ENCODE peak calls at places on chromosomes 4 and X, in four cellular contexts. F is brain microvascular endothelial cell; H is astrocyte of the spinal cord; V is effector memory CD4-positive, alpha-beta T cell. L is an unnamed sample.
A peak's percentile ranks its signal among the peaks of the same experiment; 100 is the strongest.

GRCh38 chrX:10769696-10770619 is 149.6 kb upstream of the MID1 start:
- DNase-seq in H (peak; percentile 51), F (peak; percentile 36), V (no peak), L (peak; percentile 44)

GRCh38 chr4:41257257-41257900 is 651 bp downstream of the UCHL1 start:
- DNase-seq in F (peak; percentile 43), V (no peak), H (peak; percentile 48), L (peak; percentile 74)

GRCh38 chrX:80174925-80175574 is 160.5 kb downstream of the TBX22 start:
- DNase-seq in V (no peak), H (no peak), F (no peak), L (peak; percentile 73)

GRCh38 chr4:154189346-154189745 is 302.3 kb downstream of the DCHS2 start:
- DNase-seq in F (no peak), H (no peak), V (no peak), L (no peak)

GRCh38 chr4:105944535-105944934 is 49.3 kb downstream of the NPNT start:
- DNase-seq in F (peak; percentile 48), H (peak; percentile 59), V (no peak), L (peak; percentile 30)

GRCh38 chrX:115226929-115227328 is 7.0 kb downstream of the LRCH2 start:
- DNase-seq in H (peak; percentile 12), V (no peak), F (peak; percentile 7), L (no peak)

GRCh38 chrX:17859609-17860178 is 1.4 kb downstream of the RAI2 start:
- DNase-seq in H (no peak), F (no peak), V (no peak), L (no peak)

GRCh38 chr4:165248102-165248501 is 40.7 kb downstream of the KLHL2 start:
- DNase-seq in F (no peak), V (no peak), H (no peak), L (no peak)

GRCh38 chr4:25310066-25310824 is 2.3 kb upstream of the ZCCHC4 start:
- DNase-seq in H (no peak), V (no peak), F (no peak), L (no peak)

GRCh38 chr4:14084598-14084997 is 457.1 kb upstream of the BOD1L1 start:
- DNase-seq in H (no peak), F (no peak), V (no peak), L (no peak)

GRCh38 chrX:24999501-24999900 is 16.3 kb downstream of the ARX start:
- DNase-seq in F (no peak), H (no peak), V (no peak), L (no peak)
- H3K4me3 ChIP-seq in F (no peak overlapping the region), H (no peak overlapping the region), V (no peak overlapping the region), L (no peak overlapping the region)

DNA sequence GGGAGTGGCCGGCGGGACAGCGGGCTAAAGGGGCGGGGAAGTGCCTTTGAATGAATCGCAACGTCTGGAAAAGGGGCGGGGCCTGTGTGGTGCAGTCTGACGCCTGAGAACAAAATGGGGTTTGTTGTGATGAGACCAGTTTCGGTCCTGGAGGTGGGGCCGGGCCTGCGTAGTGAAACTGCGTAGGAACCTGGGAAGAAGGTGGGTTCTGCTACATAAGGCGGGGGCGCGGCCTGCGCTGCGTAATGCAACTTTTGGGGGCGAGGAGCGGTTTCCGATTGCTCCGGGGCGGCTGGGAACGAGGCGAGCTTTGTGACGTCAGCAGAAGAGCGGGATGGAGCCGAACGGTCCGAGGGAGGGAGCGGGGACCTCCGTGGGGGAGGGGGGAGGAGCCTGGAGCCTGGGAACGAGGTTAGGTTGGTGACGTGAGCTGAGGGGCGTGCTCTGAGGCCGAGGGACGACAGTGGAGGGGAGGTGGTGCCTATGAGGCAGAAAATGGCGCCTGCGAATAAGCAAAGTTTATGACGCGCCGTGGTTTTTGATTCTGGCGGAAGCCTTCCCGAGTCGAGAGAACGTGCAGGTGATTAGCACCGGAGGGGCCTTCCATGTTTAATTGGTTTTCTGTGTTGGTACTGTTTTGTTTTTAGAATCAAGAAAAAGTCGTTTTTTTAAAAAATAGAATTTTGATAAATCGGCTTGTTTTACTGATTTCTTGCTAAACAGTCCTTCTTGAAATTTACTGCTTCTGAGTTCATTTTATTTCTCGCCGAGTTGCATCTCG is 714 bp downstream of the USP11 start:
- DNase-seq in F (peak; percentile 97), V (peak; percentile 95), H (peak; percentile 98), L (peak; percentile 94)
- H3K4me3 ChIP-seq in F (peak overlapping the region; percentile 71), V (peak overlapping the region; percentile 69), H (peak overlapping the region; percentile 64), L (peak overlapping the region; percentile 89)

DNA sequence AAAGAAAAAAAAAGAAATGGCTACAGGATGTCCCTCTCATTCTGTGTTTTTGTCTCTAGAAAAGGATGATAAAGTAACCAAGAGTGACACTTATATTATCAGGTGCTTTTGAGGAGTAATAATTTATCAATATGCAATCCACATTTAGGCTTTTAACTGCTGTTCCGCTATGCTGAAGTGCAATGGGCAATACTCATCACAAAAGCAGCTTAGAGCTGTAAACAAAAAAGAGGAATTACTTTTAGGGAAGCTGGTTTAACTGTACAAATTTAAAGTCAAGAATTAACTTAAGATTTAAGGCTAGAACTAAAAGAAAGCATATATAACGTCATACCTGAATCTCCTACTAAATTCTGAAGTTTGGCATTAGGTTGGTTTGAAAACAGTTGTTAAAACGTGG is 93.5 kb upstream of the DDX3X start:
- DNase-seq in F (no peak), V (no peak), H (no peak), L (no peak)
- H3K4me3 ChIP-seq in F (no peak overlapping the region), V (no peak overlapping the region), H (no peak overlapping the region), L (no peak overlapping the region)

GRCh38 chrX:56231706-56232105 is 450 bp upstream of the KLF8 start:
- DNase-seq in V (no peak), F (no peak), H (no peak), L (no peak)
- H3K4me3 ChIP-seq in V (peak overlapping the region; percentile 44), F (no peak overlapping the region), H (no peak overlapping the region), L (no peak overlapping the region)

GRCh38 chrX:111200327-111200726 is 70.0 kb downstream of the CAPN6 start:
- DNase-seq in F (no peak), V (no peak), H (no peak), L (no peak)
- H3K4me3 ChIP-seq in F (no peak overlapping the region), V (no peak overlapping the region), H (no peak overlapping the region), L (no peak overlapping the region)

L was measured in MG63.